ENCODE peak calls at places on chromosomes 1 and 21, in seven cellular contexts. S, X, Q, O, Y, J and D are unnamed samples.

GRCh38 chr1:86137458-86137857 is 19.1 kb downstream of the COL24A1 start:
- DNase-seq in S (no peak), X (no peak), Q (no peak), O (no peak), Y (no peak), J (no peak), D (no peak)

GRCh38 chr1:216057947-216058346 is 365.3 kb downstream of the USH2A start:
- DNase-seq in S (no peak), X (no peak), Q (no peak), O (no peak), Y (no peak), J (no peak), D (no peak)

GRCh38 chr1:189141056-189141455 is 1336.6 kb downstream of the BRINP3 start:
- DNase-seq in S (no peak), X (no peak), Q (no peak), O (no peak), Y (no peak), J (no peak), D (no peak)

GRCh38 chr1:56824956-56825355 is 5.8 kb upstream of the FYB2 start:
- DNase-seq in S (no peak), X (no peak), Q (no peak), O (no peak), Y (no peak), J (no peak), D (no peak)

GRCh38 chr21:33372582-33372981 is 30.6 kb upstream of the IFNGR2 start:
- DNase-seq in S (no peak), X (no peak), Q (no peak), O (no peak), Y (no peak), J (no peak), D (no peak)

GRCh38 chr1:167517535-167518330 is 596 bp downstream of the CD247 start:
- DNase-seq in S (no peak), X (no peak), Q (no peak), O (no peak), Y (peak; percentile 87), J (no peak), D (peak; percentile 47)

GRCh38 chr1:214044438-214045214 is 56.9 kb downstream of the PROX1 start:
- DNase-seq in S (no peak), X (peak; percentile 81), Q (peak; percentile 61), O (peak; percentile 87), Y (no peak), J (no peak), D (no peak)

GRCh38 chr1:226650236-226650841 is 88.7 kb downstream of the ITPKB start:
- DNase-seq in S (no peak), X (no peak), Q (no peak), O (no peak), Y (peak; percentile 71), J (no peak), D (peak; percentile 42)

GRCh38 chr1:209260146-209260545 is 323.4 kb upstream of the CAMK1G start:
- DNase-seq in S (no peak), X (no peak), Q (no peak), O (no peak), Y (no peak), J (no peak), D (no peak)

GRCh38 chr1:65965112-65965511 is 172.4 kb downstream of the PDE4B start:
- DNase-seq in S (no peak), X (no peak), Q (no peak), O (no peak), Y (no peak), J (no peak), D (no peak)

GRCh38 chr1:156214024-156214748 is 1.4 kb downstream of the PMF1 start:
- DNase-seq in S (no peak), X (peak; percentile 45), Q (no peak), O (no peak), Y (no peak), J (no peak), D (no peak)

GRCh38 chr21:37829043-37829442 is 87.2 kb downstream of the KCNJ6 start:
- DNase-seq in S (no peak), X (no peak), Q (no peak), O (no peak), Y (no peak), J (no peak), D (no peak)

GRCh38 chr1:39926343-39926769 is 24.6 kb upstream of the MYCL start:
- DNase-seq in S (no peak), X (peak; percentile 13), Q (no peak), O (peak; percentile 79), Y (no peak), J (no peak), D (no peak)

GRCh38 chr1:55714230-55714629 is 499.1 kb upstream of the USP24 start:
- DNase-seq in S (no peak), X (no peak), Q (no peak), O (no peak), Y (no peak), J (no peak), D (no peak)

GRCh38 chr1:106680922-106681321 is 375.6 kb upstream of the PRMT6 start:
- DNase-seq in S (no peak), X (no peak), Q (no peak), O (no peak), Y (no peak), J (no peak), D (no peak)

GRCh38 chr1:171576144-171576543 is 45.9 kb upstream of the MYOCOS start:
- DNase-seq in S (no peak), X (no peak), Q (no peak), O (no peak), Y (no peak), J (no peak), D (no peak)

GRCh38 chr1:164440222-164440621 is 118.8 kb upstream of the PBX1 start:
- DNase-seq in S (no peak), X (no peak), Q (peak; percentile 16), O (no peak), Y (no peak), J (no peak), D (no peak)

GRCh38 chr1:13451399-13451965 is 41.2 kb downstream of the PRAMEF20 start:
- DNase-seq in S (no peak), X (no peak), Q (no peak), O (no peak), Y (no peak), J (no peak), D (no peak)

GRCh38 chr1:13462682-13463081 is 51.1 kb downstream of the LRRC38 start:
- DNase-seq in S (no peak), X (no peak), Q (no peak), O (no peak), Y (no peak), J (no peak), D (no peak)

GRCh38 chr1:13461977-13462376 is 51.7 kb downstream of the PRAMEF20 start:
- DNase-seq in S (no peak), X (no peak), Q (no peak), O (no peak), Y (no peak), J (no peak), D (no peak)

GRCh38 chr1:13456894-13457532 is 46.8 kb downstream of the PRAMEF20 start:
- DNase-seq in S (no peak), X (no peak), Q (no peak), O (no peak), Y (no peak), J (no peak), D (no peak)
- H3K9me3 ChIP-seq in S (no peaks in the 10 kb centered on the region), X (no peaks in the 10 kb centered on the region), Q (no peaks in the 10 kb centered on the region), O (no peaks in the 10 kb centered on the region), Y (peaks cover 7% of the 10 kb centered on the region), J (no peaks in the 10 kb centered on the region), D (no peaks in the 10 kb centered on the region)

GRCh38 chr1:53508056-53508990 is 49.1 kb downstream of the DMRTB1 start:
- DNase-seq in S (no peak), X (no peak), Q (no peak), O (no peak), Y (no peak), J (no peak), D (no peak)
- H3K4me1 ChIP-seq in S (no peaks in the 10 kb centered on the region), X (no peaks in the 10 kb centered on the region), Q (no peaks in the 10 kb centered on the region), O (no peaks in the 10 kb centered on the region), Y (no peaks in the 10 kb centered on the region), J (no peaks in the 10 kb centered on the region), D (no peaks in the 10 kb centered on the region)

GRCh38 chr1:33860671-33861070 is 3.2 kb upstream of the HMGB4 start:
- DNase-seq in S (no peak), X (no peak), Q (no peak), O (no peak), Y (no peak), J (no peak), D (no peak)

GRCh38 chr1:33863779-33864178 is at the start of gene HMGB4:
- DNase-seq in S (no peak), X (no peak), Q (no peak), O (no peak), Y (no peak), J (no peak), D (no peak)

GRCh38 chr1:33867684-33868083 is 3.8 kb downstream of the HMGB4 start:
- DNase-seq in S (no peak), X (no peak), Q (no peak), O (no peak), Y (no peak), J (no peak), D (no peak)

GRCh38 chr1:33866286-33866685 is 2.4 kb downstream of the HMGB4 start:
- DNase-seq in S (no peak), X (no peak), Q (no peak), O (no peak), Y (no peak), J (no peak), D (no peak)

DNA sequence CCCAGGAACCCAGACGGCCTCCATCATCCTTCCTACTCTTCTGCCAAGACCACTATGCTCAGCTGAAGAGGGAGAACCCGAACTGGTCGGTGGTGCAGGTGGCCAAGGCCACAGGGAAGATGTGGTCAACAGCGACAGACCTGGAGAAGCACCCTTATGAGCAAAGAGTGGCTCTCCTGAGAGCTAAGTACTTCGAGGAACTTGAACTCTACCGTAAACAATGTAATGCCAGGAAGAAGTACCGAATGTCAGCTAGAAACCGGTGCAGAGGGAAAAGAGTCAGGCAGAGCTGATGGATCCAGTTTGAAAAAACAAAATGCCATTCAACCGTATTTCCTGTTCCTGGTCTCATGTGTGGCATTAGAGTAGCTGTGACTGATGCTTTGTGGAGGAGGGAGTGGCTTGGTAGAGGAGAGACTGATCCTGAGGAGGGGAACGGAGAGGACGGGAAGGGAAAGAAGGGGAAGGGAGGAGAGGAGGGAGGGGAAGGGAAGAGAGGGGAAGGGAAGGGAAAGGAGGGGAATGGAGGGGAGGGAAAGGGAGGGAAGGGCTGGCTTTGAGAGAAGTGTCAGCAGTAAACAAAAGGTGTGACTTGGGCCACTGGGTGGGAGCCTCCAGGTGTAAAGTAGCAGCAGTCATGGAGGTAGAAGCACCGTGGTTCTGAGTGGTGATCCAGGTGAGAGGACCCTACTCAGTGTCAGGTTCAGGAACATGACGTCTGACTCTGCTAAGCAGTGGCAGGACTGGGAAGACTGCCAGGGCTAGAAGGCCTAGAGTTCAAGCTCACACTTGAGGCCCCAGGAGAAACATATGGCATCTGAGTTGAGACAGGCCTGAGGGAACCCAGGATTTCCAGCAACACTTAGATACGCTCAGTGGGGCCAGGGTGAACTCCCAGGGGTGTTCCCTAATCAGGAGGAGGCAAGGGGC is 846 bp downstream of the HMGB4 start:
- DNase-seq in S (no peak), X (no peak), Q (no peak), O (no peak), Y (no peak), J (no peak), D (peak; percentile 51)
- TF ChIP-seq CTCF in S (no peak), X (no peak), Q (no peak), O (no peak), Y (no peak), J (no peak), D (no peak)

DNA sequence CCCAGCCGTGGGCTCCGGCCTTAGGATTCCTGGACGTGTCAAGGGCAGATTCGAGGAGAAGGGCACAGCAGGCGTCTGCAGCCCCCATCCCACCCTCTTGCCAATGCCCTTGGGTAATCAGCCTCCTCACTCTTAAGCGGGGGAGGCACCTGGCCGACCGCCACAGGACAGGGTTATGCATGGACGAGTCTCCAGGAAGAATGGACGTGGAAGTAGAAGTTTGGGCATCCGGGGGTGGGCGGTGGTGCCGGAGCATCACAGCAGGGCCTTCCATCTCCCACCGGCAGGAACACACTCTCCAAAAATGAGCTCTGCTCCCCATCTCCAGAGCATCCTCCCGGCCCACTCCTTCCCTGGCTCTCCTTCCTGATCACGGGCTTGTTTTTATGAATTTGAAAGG is 233.5 kb upstream of the C1orf174 start:
- DNase-seq in S (no peak), X (no peak), Q (no peak), O (no peak), Y (no peak), J (no peak), D (no peak)
- H3K9me3 ChIP-seq in S (no peaks in the 10 kb centered on the region), X (peaks cover 18% of the 10 kb centered on the region), Q (no peaks in the 10 kb centered on the region), O (no peaks in the 10 kb centered on the region), Y (no peaks in the 10 kb centered on the region), J (no peaks in the 10 kb centered on the region), D (no peaks in the 10 kb centered on the region)